ENCODE peak calls at places on chromosome 4, in eight cellular contexts. B is fibroblast of the aortic adventitia; V is GF-D8; G is GM03348; I is GM12891; P is NCI-H2107; T is germinal center; O is stimulated activated CD8-positive, alpha-beta memory T cell treated with anti-CD3 and anti-CD28 coated beads, Interleukin-4, amount 100 ng/mL, for 24 hours. H is an unnamed sample.

GRCh38 chr4:16264798-16265197 is 38.5 kb upstream of the TAPT1 start:
- DNase-seq in B (peak), V (peak), G (peak), I (no peak), P (no peak), T (peak), O (no peak), H (no peak)

GRCh38 chr4:73599182-73599581 is 21.1 kb downstream of the RASSF6 start:
- DNase-seq in B (peak), V (no peak), G (peak), I (no peak), P (no peak), T (no peak), O (no peak), H (no peak)

GRCh38 chr4:179415842-179416223 is 1973.6 kb upstream of the AGA start:
- DNase-seq in B (no peak), V (no peak), G (no peak), I (no peak), P (no peak), T (no peak), O (no peak), H (no peak)

GRCh38 chr4:94410678-94411206 is 41.0 kb upstream of the PDLIM5 start:
- DNase-seq in B (peak), V (no peak), G (no peak), I (no peak), P (no peak), T (no peak), O (no peak), H (no peak)

GRCh38 chr4:28211714-28212470 is 1351.3 kb downstream of the STIM2 start:
- DNase-seq in B (no peak), V (no peak), G (peak), I (no peak), P (no peak), T (no peak), O (no peak), H (no peak)

GRCh38 chr4:61543976-61544375 is 343.9 kb downstream of the ADGRL3 start:
- DNase-seq in B (no peak), V (no peak), G (no peak), I (no peak), P (no peak), T (no peak), O (no peak), H (no peak)

GRCh38 chr4:113637363-113637762 is 124.2 kb downstream of the CAMK2D start:
- DNase-seq in B (peak), V (no peak), G (peak), I (no peak), P (no peak), T (no peak), O (no peak), H (no peak)

GRCh38 chr4:86961605-86962295 is 26.9 kb downstream of the AFF1 start:
- DNase-seq in B (no peak), V (peak), G (no peak), I (no peak), P (peak), T (peak), O (no peak), H (no peak)

GRCh38 chr4:153428816-153429592 is 37.2 kb upstream of the TMEM131L start:
- DNase-seq in B (no peak), V (no peak), G (peak), I (no peak), P (no peak), T (no peak), O (no peak), H (no peak)

GRCh38 chr4:129641179-129641578 is 545.2 kb downstream of the C4orf33 start:
- DNase-seq in B (peak), V (peak), G (peak), I (no peak), P (no peak), T (no peak), O (peak), H (peak)

GRCh38 chr4:24130637-24131036 is 240.8 kb upstream of the PPARGC1A start:
- DNase-seq in B (no peak), V (no peak), G (no peak), I (no peak), P (no peak), T (no peak), O (no peak), H (no peak)

GRCh38 chr4:39062499-39062898 is 467 bp downstream of the KLHL5 start:
- DNase-seq in B (no peak), V (no peak), G (no peak), I (no peak), P (no peak), T (no peak), O (no peak), H (no peak)

GRCh38 chr4:121668368-121669162 is 28.2 kb downstream of the ANXA5 start:
- DNase-seq in B (peak), V (no peak), G (peak), I (no peak), P (no peak), T (no peak), O (no peak), H (no peak)

GRCh38 chr4:142367326-142368188 is 478.5 kb downstream of the INPP4B start:
- DNase-seq in B (no peak), V (peak), G (no peak), I (no peak), P (no peak), T (no peak), O (no peak), H (no peak)

GRCh38 chr4:39022241-39022640 is 10.0 kb downstream of the TMEM156 start:
- DNase-seq in B (no peak), V (no peak), G (no peak), I (no peak), P (no peak), T (no peak), O (no peak), H (no peak)

GRCh38 chr4:8473198-8473919 is 32.8 kb downstream of the TRMT44 start:
- DNase-seq in B (peak), V (no peak), G (no peak), I (no peak), P (no peak), T (no peak), O (no peak), H (no peak)

GRCh38 chr4:185039508-185040273 is 21.4 kb downstream of the HELT start:
- DNase-seq in B (peak), V (peak), G (peak), I (peak), P (peak), T (peak), O (no peak), H (peak)

GRCh38 chr4:100707786-100708185 is 190.0 kb upstream of the EMCN start:
- DNase-seq in B (peak), V (no peak), G (peak), I (no peak), P (no peak), T (no peak), O (no peak), H (no peak)

GRCh38 chr4:185082549-185082948 is 60.5 kb upstream of the SLC25A4 start:
- DNase-seq in B (no peak), V (peak), G (no peak), I (no peak), P (no peak), T (no peak), O (no peak), H (no peak)

GRCh38 chr4:84878541-84878940 is 87.9 kb downstream of the WDFY3 start:
- DNase-seq in B (no peak), V (no peak), G (no peak), I (no peak), P (no peak), T (no peak), O (no peak), H (no peak)

GRCh38 chr4:48779095-48779997 is 733 bp downstream of the FRYL start:
- DNase-seq in B (peak), V (peak), G (peak), I (peak), P (peak), T (peak), O (peak), H (peak)

GRCh38 chr4:11537846-11538245 is 109.2 kb upstream of the HS3ST1 start:
- DNase-seq in B (no peak), V (no peak), G (no peak), I (no peak), P (no peak), T (no peak), O (no peak), H (no peak)

GRCh38 chr4:52611030-52611555 is 48.0 kb downstream of the USP46 start:
- DNase-seq in B (no peak), V (no peak), G (no peak), I (no peak), P (no peak), T (no peak), O (no peak), H (no peak)

GRCh38 chr4:76388160-76388908 is 32.6 kb downstream of the CCDC158 start:
- DNase-seq in B (peak), V (no peak), G (no peak), I (no peak), P (no peak), T (no peak), O (no peak), H (no peak)

GRCh38 chr4:98466868-98467599 is 191.4 kb downstream of the TSPAN5 start:
- DNase-seq in B (no peak), V (no peak), G (no peak), I (no peak), P (no peak), T (no peak), O (no peak), H (no peak)

GRCh38 chr4:7341486-7342222 is 93.1 kb downstream of the PSAPL1 start:
- DNase-seq in B (no peak), V (no peak), G (peak), I (no peak), P (no peak), T (no peak), O (no peak), H (no peak)

GRCh38 chr4:25913056-25913850 is 767 bp upstream of the SMIM20 start:
- DNase-seq in B (no peak), V (no peak), G (peak), I (peak), P (no peak), T (peak), O (peak), H (peak)

GRCh38 chr4:5029447-5029846 is 10.2 kb upstream of the CYTL1 start:
- DNase-seq in B (no peak), V (no peak), G (no peak), I (no peak), P (no peak), T (no peak), O (no peak), H (no peak)

GRCh38 chr4:121154103-121154515 is 10.0 kb downstream of the TNIP3 start:
- DNase-seq in B (no peak), V (no peak), G (no peak), I (no peak), P (no peak), T (no peak), O (no peak), H (no peak)

GRCh38 chr4:87240341-87240740 is 19.9 kb upstream of the KLHL8 start:
- DNase-seq in B (no peak), V (no peak), G (no peak), I (no peak), P (no peak), T (no peak), O (no peak), H (no peak)

GRCh38 chr4:75497133-75497532 is 17.1 kb downstream of the RCHY1 start:
- DNase-seq in B (peak), V (no peak), G (no peak), I (no peak), P (no peak), T (no peak), O (no peak), H (no peak)